ENCODE peak calls at places on chromosomes 13 and 19, in six cellular contexts. G is transverse colon, I is pancreas, C is stomach, S is breast epithelium, J is fibroblast of lung. O is an unnamed sample.

GRCh38 chr13:48500652-48501197 is 32.2 kb downstream of the RCBTB2 start:
- DNase-seq in G (no peak), I (no peak), C (no peak), S (no peak), J (peak), O (no peak)

GRCh38 chr19:37925212-37925611 is 18.2 kb downstream of the SIPA1L3 start:
- DNase-seq in G (no peak), I (no peak), C (no peak), S (no peak), J (no peak), O (no peak)

GRCh38 chr19:5321851-5322681 is 18.5 kb downstream of the PTPRS start:
- DNase-seq in G (peak), I (no peak), C (no peak), S (no peak), J (no peak), O (no peak)

GRCh38 chr13:73231456-73231855 is 172.7 kb downstream of the KLF5 start:
- DNase-seq in G (no peak), I (no peak), C (no peak), S (no peak), J (no peak), O (no peak)

GRCh38 chr13:35879111-35879510 is 252.1 kb downstream of the DCLK1 start:
- DNase-seq in G (no peak), I (no peak), C (no peak), S (no peak), J (no peak), O (no peak)

GRCh38 chr13:42981853-42982252 is 10.2 kb downstream of the EPSTI1 start:
- DNase-seq in G (no peak), I (no peak), C (no peak), S (no peak), J (no peak), O (no peak)

GRCh38 chr13:41548870-41549269 is 91.5 kb downstream of the RGCC start:
- DNase-seq in G (no peak), I (no peak), C (no peak), S (no peak), J (no peak), O (no peak)

GRCh38 chr13:72507394-72508199 is 219.8 kb downstream of the MZT1 start:
- DNase-seq in G (no peak), I (no peak), C (no peak), S (no peak), J (peak), O (no peak)

GRCh38 chr13:112261924-112262323 is 114.2 kb upstream of the SPACA7 start:
- DNase-seq in G (no peak), I (no peak), C (no peak), S (no peak), J (no peak), O (no peak)

GRCh38 chr13:113245858-113246791 is 36.7 kb downstream of the CUL4A start:
- DNase-seq in G (no peak), I (no peak), C (no peak), S (no peak), J (no peak), O (no peak)

GRCh38 chr19:4988770-4989251 is 19.9 kb downstream of the KDM4B start:
- DNase-seq in G (peak), I (no peak), C (no peak), S (no peak), J (peak), O (no peak)

GRCh38 chr13:93922063-93922462 is 557.4 kb downstream of the DCT start:
- DNase-seq in G (no peak), I (no peak), C (no peak), S (no peak), J (no peak), O (no peak)
- TF ChIP-seq CTCF in G (no peak), I (no peak), C (no peak), S (no peak), J (peak), O (no peak)

DNA sequence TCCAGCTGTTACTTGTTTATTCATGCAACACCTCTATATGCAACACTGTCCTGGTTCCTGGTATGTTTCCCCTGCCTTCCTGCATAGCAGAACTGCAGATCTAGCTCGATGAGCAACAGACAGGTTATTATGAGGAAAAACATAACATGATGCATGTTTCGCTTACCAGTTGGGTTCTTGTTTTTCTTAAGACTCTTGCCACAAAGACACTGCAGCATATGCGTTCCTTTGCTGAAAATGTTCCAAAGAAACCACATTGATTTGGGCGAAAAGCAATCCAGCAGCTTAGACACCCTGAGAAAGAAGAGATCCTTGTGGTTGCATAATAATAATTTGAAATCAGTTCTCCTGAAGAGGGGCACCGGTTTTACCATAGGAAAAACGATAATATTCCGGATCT is 543 bp downstream of the FGF14 start:
- DNase-seq in G (no peak), I (no peak), C (no peak), S (no peak), J (no peak), O (no peak)
- H3K4me3 ChIP-seq in G (peak), I (peak), C (peak), S (peak), J (peak), O (peak)

GRCh38 chr19:45235485-45235884 is 9.7 kb downstream of the EXOC3L2 start:
- DNase-seq in G (no peak), I (no peak), C (no peak), S (no peak), J (no peak), O (no peak)

GRCh38 chr19:45234089-45234869 is 10.9 kb downstream of the EXOC3L2 start:
- DNase-seq in G (no peak), I (no peak), C (no peak), S (no peak), J (no peak), O (no peak)

DNA sequence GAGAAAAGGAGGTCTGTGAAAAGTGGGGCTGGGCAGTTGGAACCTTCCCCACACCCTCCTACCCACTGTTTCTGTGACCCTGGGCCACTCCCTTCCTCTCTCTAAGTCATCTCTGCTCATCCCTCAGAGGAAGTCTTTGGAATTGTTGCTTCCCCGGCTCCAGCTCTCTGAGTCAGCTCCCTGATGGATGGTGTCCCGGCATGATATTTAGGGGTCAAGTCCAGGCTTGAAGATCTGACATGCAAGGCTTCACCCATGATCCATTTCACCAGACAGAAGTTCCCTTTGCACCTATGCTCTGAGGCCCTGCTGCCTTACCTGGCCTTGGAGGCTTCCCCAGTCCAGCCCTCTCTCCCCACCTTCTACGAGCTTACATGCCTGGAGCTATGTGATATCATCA is 13.3 kb downstream of the EXOC3L2 start:
- DNase-seq in G (no peak), I (no peak), C (no peak), S (no peak), J (no peak), O (no peak)
- TF ChIP-seq CTCF in G (no peak), I (no peak), C (no peak), S (no peak), J (no peak), O (no peak)

GRCh38 chr19:35140207-35140897 is 1.7 kb downstream of the FXYD1 start:
- DNase-seq in G (no peak), I (peak), C (no peak), S (no peak), J (no peak), O (no peak)
- H3K4me3 ChIP-seq in G (peak), I (no peak), C (peak), S (peak), J (no peak), O (peak)

GRCh38 chr13:20116213-20116612 is 44.6 kb downstream of the GJA3 start:
- DNase-seq in G (no peak), I (no peak), C (no peak), S (no peak), J (no peak), O (no peak)
- TF ChIP-seq CTCF in G (no peak), I (no peak), C (no peak), S (no peak), J (no peak), O (no peak)

GRCh38 chr19:13396256-13397080 is 109.8 kb downstream of the CACNA1A start:
- DNase-seq in G (peak), I (peak), C (no peak), S (no peak), J (peak), O (no peak)
- H3K4me3 ChIP-seq in G (no peak), I (no peak), C (no peak), S (no peak), J (no peak), O (no peak)

GRCh38 chr19:16067205-16067938 is 8.9 kb upstream of the TPM4 start:
- DNase-seq in G (peak), I (peak), C (peak), S (peak), J (peak), O (no peak)

GRCh38 chr19:16069813-16070365 is 6.4 kb upstream of the TPM4 start:
- DNase-seq in G (peak), I (no peak), C (peak), S (no peak), J (no peak), O (no peak)

GRCh38 chr19:16068696-16069259 is 7.5 kb upstream of the TPM4 start:
- DNase-seq in G (no peak), I (no peak), C (no peak), S (no peak), J (peak), O (no peak)

GRCh38 chr19:16064209-16064889 is 11.9 kb upstream of the TPM4 start:
- DNase-seq in G (peak), I (no peak), C (no peak), S (no peak), J (no peak), O (no peak)

GRCh38 chr19:16066611-16067104 is 9.6 kb upstream of the TPM4 start:
- DNase-seq in G (peak), I (no peak), C (peak), S (no peak), J (peak), O (no peak)
- TF ChIP-seq CTCF in G (peak), I (no peak), C (no peak), S (peak), J (peak), O (peak)

GRCh38 chr13:109271991-109272454 is 514.4 kb downstream of the IRS2 start:
- DNase-seq in G (no peak), I (no peak), C (no peak), S (no peak), J (peak), O (no peak)
- H3K4me3 ChIP-seq in G (no peak), I (no peak), C (no peak), S (no peak), J (no peak), O (no peak)

DNA sequence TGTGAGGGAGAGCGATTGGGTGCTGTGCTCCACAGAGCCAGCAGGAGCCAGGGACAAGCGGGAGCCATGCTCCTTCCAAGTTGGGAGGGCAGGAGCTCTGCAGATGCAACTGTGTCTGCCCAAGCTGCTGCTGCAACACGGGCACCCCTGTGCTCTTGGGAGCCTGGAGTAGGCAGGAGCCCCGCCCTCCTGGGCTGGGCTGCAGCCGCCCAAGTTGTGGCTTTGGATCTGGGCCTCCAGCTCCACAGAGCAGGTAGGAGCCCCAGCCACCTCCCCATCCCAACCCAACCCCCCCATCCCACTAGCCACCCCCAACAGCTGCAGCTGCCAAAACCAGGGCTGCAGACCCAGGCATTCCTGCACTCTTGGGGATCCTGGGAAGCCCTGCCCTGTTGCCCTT is 39.9 kb upstream of the FLT1 start:
- DNase-seq in G (no peak), I (no peak), C (no peak), S (no peak), J (no peak), O (no peak)
- TF ChIP-seq CTCF in G (no peak), I (no peak), C (no peak), S (no peak), J (no peak), O (no peak)

DNA sequence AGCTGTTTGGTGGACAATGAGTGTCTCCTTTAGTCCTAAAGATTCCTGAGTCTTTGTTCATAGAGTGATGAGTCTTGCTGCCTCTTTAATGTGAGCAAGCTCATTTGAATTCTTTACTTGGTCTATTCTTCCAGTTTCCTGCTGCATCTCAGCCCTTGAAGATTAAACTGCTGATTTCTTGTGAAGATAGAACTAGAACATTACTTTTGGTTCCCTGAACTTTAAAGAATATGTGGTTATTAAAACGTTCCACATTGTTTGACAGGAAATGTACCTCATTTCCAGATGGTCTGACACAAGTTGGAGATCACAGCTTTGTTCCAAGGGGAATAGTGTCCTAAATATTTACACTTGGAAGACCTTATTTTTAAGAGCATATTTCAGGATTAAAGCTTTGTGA is 52.0 kb downstream of the SLAIN1 start:
- DNase-seq in G (no peak), I (no peak), C (no peak), S (no peak), J (peak), O (no peak)
- H3K4me3 ChIP-seq in G (no peak), I (no peak), C (no peak), S (no peak), J (no peak), O (no peak)